ENCODE peak calls at places on chromosomes 11 and 22, in five cellular contexts. O is activated CD4-positive, alpha-beta T cell treated with anti-CD3 and anti-CD28 coated beads for 4 hours; I is fibroblast of pulmonary artery; H is stimulated activated CD8-positive, alpha-beta memory T cell treated with anti-CD3 and anti-CD28 coated beads, Interleukin-2, amount 100 ng/mL, for 48 hours; Q is AG04450. F is an unnamed sample.

GRCh38 chr22:31509041-31509440 is 12.7 kb downstream of the SFI1 start:
- DNase-seq in O (no peak), I (no peak), H (no peak), Q (no peak), F (no peak)

GRCh38 chr11:12411806-12412727 is 34.7 kb downstream of the PARVA start:
- DNase-seq in O (no peak), I (peak), H (peak), Q (peak), F (peak)

GRCh38 chr11:44817207-44817944 is 90.6 kb downstream of the TSPAN18 start:
- DNase-seq in O (no peak), I (peak), H (no peak), Q (no peak), F (no peak)

GRCh38 chr11:130814440-130815073 is 101.7 kb downstream of the SNX19 start:
- DNase-seq in O (no peak), I (no peak), H (no peak), Q (no peak), F (no peak)

GRCh38 chr11:507727-508515 is 879 bp upstream of the RNH1 start:
- DNase-seq in O (no peak), I (no peak), H (no peak), Q (no peak), F (no peak)

GRCh38 chr22:22974795-22975580 is 87.4 kb downstream of the IGLL5 start:
- DNase-seq in O (no peak), I (no peak), H (no peak), Q (no peak), F (no peak)

GRCh38 chr11:83437939-83438338 is 151.8 kb upstream of the CCDC90B start:
- DNase-seq in O (no peak), I (no peak), H (no peak), Q (no peak), F (no peak)

GRCh38 chr11:14852571-14853177 is 39.4 kb downstream of the CYP2R1 start:
- DNase-seq in O (no peak), I (no peak), H (no peak), Q (no peak), F (no peak)

GRCh38 chr11:19934828-19935259 is 222.2 kb downstream of the NAV2 start:
- DNase-seq in O (no peak), I (peak), H (no peak), Q (no peak), F (no peak)

GRCh38 chr11:12789574-12789973 is 115.4 kb downstream of the TEAD1 start:
- DNase-seq in O (no peak), I (no peak), H (no peak), Q (no peak), F (no peak)

GRCh38 chr11:115720537-115721308 is 216.5 kb upstream of the CADM1 start:
- DNase-seq in O (no peak), I (no peak), H (no peak), Q (no peak), F (no peak)

GRCh38 chr11:13354335-13354734 is 76.7 kb downstream of the BMAL1 start:
- DNase-seq in O (no peak), I (peak), H (no peak), Q (no peak), F (no peak)

GRCh38 chr11:14934641-14935351 is 37.4 kb downstream of the CALCA start:
- DNase-seq in O (no peak), I (no peak), H (no peak), Q (no peak), F (no peak)

GRCh38 chr11:131754671-131755070 is 384.3 kb downstream of the NTM start:
- DNase-seq in O (no peak), I (peak), H (no peak), Q (no peak), F (no peak)

GRCh38 chr11:61793084-61793828 is 545 bp downstream of the FEN1 start:
- DNase-seq in O (no peak), I (no peak), H (no peak), Q (no peak), F (no peak)

GRCh38 chr11:77501748-77502147 is 27.9 kb upstream of the PAK1 start:
- DNase-seq in O (no peak), I (no peak), H (no peak), Q (no peak), F (no peak)

GRCh38 chr22:49663823-49664222 is 163.8 kb downstream of the BRD1 start:
- DNase-seq in O (no peak), I (no peak), H (no peak), Q (no peak), F (no peak)

GRCh38 chr11:71184421-71185210 is 67.8 kb downstream of the SHANK2 start:
- DNase-seq in O (no peak), I (no peak), H (no peak), Q (no peak), F (no peak)